ENCODE peak calls at places on chromosomes 6 and 20, in five cellular contexts. One of them, this sample, is unnamed.

GRCh38 chr6:119158057-119158848 is 79.8 kb upstream of the FAM184A start:
- DNase-seq in H1: no peak
- DNase-seq in GM12878: no peak
- DNase-seq in HCT116: no peak
- DNase-seq in HepG2: no peak
- DNase-seq in this sample: no peak

GRCh38 chr6:15588966-15589634 is 73.7 kb downstream of the DTNBP1 start:
- DNase-seq in H1: no peak
- DNase-seq in GM12878: no peak
- DNase-seq in HCT116: no peak
- DNase-seq in HepG2: no peak
- DNase-seq in this sample: no peak

GRCh38 chr20:535958-536357 is 7.6 kb downstream of the CSNK2A1 start:
- DNase-seq in H1: no peak
- DNase-seq in GM12878: no peak
- DNase-seq in HCT116: no peak
- DNase-seq in HepG2: no peak
- DNase-seq in this sample: no peak

GRCh38 chr6:73308712-73309533 is 45.2 kb downstream of the DPPA5 start:
- DNase-seq in H1: peak
- DNase-seq in GM12878: no peak
- DNase-seq in HCT116: peak
- DNase-seq in HepG2: no peak
- DNase-seq in this sample: no peak

GRCh38 chr6:154602708-154603107 is 92.2 kb upstream of the CNKSR3 start:
- DNase-seq in H1: no peak
- DNase-seq in GM12878: no peak
- DNase-seq in HCT116: no peak
- DNase-seq in HepG2: no peak
- DNase-seq in this sample: no peak

GRCh38 chr6:136324981-136325380 is 35.3 kb upstream of the BCLAF1 start:
- DNase-seq in H1: no peak
- DNase-seq in GM12878: no peak
- DNase-seq in HCT116: no peak
- DNase-seq in HepG2: no peak
- DNase-seq in this sample: no peak

GRCh38 chr6:21791596-21791995 is 198.0 kb downstream of the SOX4 start:
- DNase-seq in H1: no peak
- DNase-seq in GM12878: no peak
- DNase-seq in HCT116: no peak
- DNase-seq in HepG2: no peak
- DNase-seq in this sample: no peak

GRCh38 chr20:37308098-37309050 is 18.9 kb downstream of the MANBAL start:
- DNase-seq in H1: no peak
- DNase-seq in GM12878: peak
- DNase-seq in HCT116: no peak
- DNase-seq in HepG2: no peak
- DNase-seq in this sample: no peak

GRCh38 chr6:50699086-50699886 is 14.0 kb upstream of the TFAP2D start:
- DNase-seq in H1: no peak
- DNase-seq in GM12878: no peak
- DNase-seq in HCT116: no peak
- DNase-seq in HepG2: no peak
- DNase-seq in this sample: no peak

GRCh38 chr6:159217595-159218275 is 48.5 kb downstream of the FNDC1 start:
- DNase-seq in H1: peak
- DNase-seq in GM12878: peak
- DNase-seq in HCT116: peak
- DNase-seq in HepG2: peak
- DNase-seq in this sample: no peak

GRCh38 chr20:25274891-25275812 is 27.3 kb downstream of the PYGB start:
- DNase-seq in H1: peak
- DNase-seq in GM12878: no peak
- DNase-seq in HCT116: no peak
- DNase-seq in HepG2: no peak
- DNase-seq in this sample: no peak

GRCh38 chr6:86619428-86619827 is 317.9 kb upstream of the HTR1E start:
- DNase-seq in H1: no peak
- DNase-seq in GM12878: no peak
- DNase-seq in HCT116: no peak
- DNase-seq in HepG2: no peak
- DNase-seq in this sample: no peak

GRCh38 chr6:159914565-159914923 is 23.8 kb downstream of the MAS1 start:
- DNase-seq in H1: no peak
- DNase-seq in GM12878: no peak
- DNase-seq in HCT116: no peak
- DNase-seq in HepG2: no peak
- DNase-seq in this sample: no peak

GRCh38 chr6:134288538-134289203 is 29.2 kb downstream of the SGK1 start:
- DNase-seq in H1: no peak
- DNase-seq in GM12878: no peak
- DNase-seq in HCT116: no peak
- DNase-seq in HepG2: no peak
- DNase-seq in this sample: no peak

GRCh38 chr6:28282923-28283322 is 1.6 kb downstream of the PGBD1 start:
- DNase-seq in H1: no peak
- DNase-seq in GM12878: no peak
- DNase-seq in HCT116: no peak
- DNase-seq in HepG2: no peak
- DNase-seq in this sample: no peak

GRCh38 chr6:145254649-145255401 is 480.5 kb downstream of the EPM2A start:
- DNase-seq in H1: no peak
- DNase-seq in GM12878: no peak
- DNase-seq in HCT116: no peak
- DNase-seq in HepG2: no peak
- DNase-seq in this sample: no peak

GRCh38 chr6:14731638-14732037 is 514.2 kb upstream of the JARID2 start:
- DNase-seq in H1: no peak
- DNase-seq in GM12878: no peak
- DNase-seq in HCT116: no peak
- DNase-seq in HepG2: no peak
- DNase-seq in this sample: no peak

GRCh38 chr6:39322306-39322850 is at the start of gene KCNK16:
- DNase-seq in H1: no peak
- DNase-seq in GM12878: no peak
- DNase-seq in HCT116: no peak
- DNase-seq in HepG2: no peak
- DNase-seq in this sample: no peak

GRCh38 chr20:41141153-41141815 is 3.9 kb downstream of the PLCG1 start:
- DNase-seq in H1: no peak
- DNase-seq in GM12878: no peak
- DNase-seq in HCT116: no peak
- DNase-seq in HepG2: peak
- DNase-seq in this sample: no peak

GRCh38 chr6:43402819-43403218 is 24.5 kb upstream of the ABCC10 start:
- DNase-seq in H1: no peak
- DNase-seq in GM12878: no peak
- DNase-seq in HCT116: peak
- DNase-seq in HepG2: no peak
- DNase-seq in this sample: no peak

GRCh38 chr6:20978176-20978614 is 443.9 kb downstream of the CDKAL1 start:
- DNase-seq in H1: no peak
- DNase-seq in GM12878: peak
- DNase-seq in HCT116: no peak
- DNase-seq in HepG2: no peak
- DNase-seq in this sample: no peak

GRCh38 chr20:9128586-9128985 is 59.7 kb downstream of the PLCB4 start:
- DNase-seq in H1: no peak
- DNase-seq in GM12878: no peak
- DNase-seq in HCT116: no peak
- DNase-seq in HepG2: no peak
- DNase-seq in this sample: no peak

DNA sequence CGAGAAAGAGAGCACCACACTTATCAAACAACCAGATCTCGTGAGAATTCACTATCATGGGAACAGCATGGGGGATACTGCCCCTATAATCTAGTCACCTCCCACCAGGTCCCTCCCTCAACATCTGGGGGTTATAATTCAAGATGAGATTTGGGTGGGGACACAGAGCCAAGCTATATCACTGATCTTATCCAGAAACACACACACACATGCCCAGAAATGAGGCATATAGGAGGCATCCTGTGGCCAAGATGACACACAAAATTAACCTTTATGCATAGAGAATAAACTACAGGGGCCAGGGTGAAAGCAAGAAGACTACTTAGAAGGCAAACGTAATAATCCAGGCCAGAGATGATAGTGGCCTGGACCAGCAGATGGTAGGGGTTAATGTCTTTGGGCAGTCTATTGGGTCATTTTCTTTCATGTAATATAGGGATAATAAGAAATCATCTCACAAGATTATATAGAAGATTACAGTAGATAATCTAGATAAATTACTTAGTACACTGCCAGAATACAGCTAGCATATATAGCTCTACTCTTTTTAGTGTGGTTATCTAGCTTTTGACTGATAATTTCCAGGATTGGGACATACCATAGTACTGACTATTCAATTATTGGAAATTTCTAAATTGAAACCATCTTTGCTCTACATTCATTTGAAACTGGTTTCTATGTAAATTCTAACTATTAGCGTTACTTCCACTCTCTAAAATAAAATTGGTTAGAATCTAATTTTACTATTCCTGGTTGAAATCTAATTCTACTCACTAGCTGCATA is 20.0 kb downstream of the RNF144B start:
- DNase-seq in H1: no peak
- DNase-seq in GM12878: no peak
- DNase-seq in HCT116: no peak
- DNase-seq in HepG2: no peak
- DNase-seq in this sample: no peak
- TF ChIP-seq ZNF274 in H1: no peak
- TF ChIP-seq ZNF274 in GM12878: no peak
- TF ChIP-seq ZNF274 in HCT116: no peak
- TF ChIP-seq ZNF274 in HepG2: no peak
- TF ChIP-seq ZNF274 in this sample: no peak

GRCh38 chr6:26128013-26128771 is 41.0 kb downstream of the HFE start:
- DNase-seq in H1: no peak
- DNase-seq in GM12878: no peak
- DNase-seq in HCT116: no peak
- DNase-seq in HepG2: no peak
- DNase-seq in this sample: no peak

GRCh38 chr6:26125015-26125690 is 37.9 kb downstream of the HFE start:
- DNase-seq in H1: no peak
- DNase-seq in GM12878: no peak
- DNase-seq in HCT116: no peak
- DNase-seq in HepG2: no peak
- DNase-seq in this sample: no peak

GRCh38 chr6:26123675-26124549 is 36.7 kb downstream of the HFE start:
- DNase-seq in H1: peak
- DNase-seq in GM12878: peak
- DNase-seq in HCT116: peak
- DNase-seq in HepG2: peak
- DNase-seq in this sample: peak

GRCh38 chr6:26124550-26125014 is 37.4 kb downstream of the HFE start:
- DNase-seq in H1: no peak
- DNase-seq in GM12878: no peak
- DNase-seq in HCT116: peak
- DNase-seq in HepG2: no peak
- DNase-seq in this sample: no peak

GRCh38 chr6:26126394-26127221 is 39.4 kb downstream of the HFE start:
- DNase-seq in H1: no peak
- DNase-seq in GM12878: no peak
- DNase-seq in HCT116: no peak
- DNase-seq in HepG2: no peak
- DNase-seq in this sample: no peak
- TF ChIP-seq ZNF274 in H1: no peak
- TF ChIP-seq ZNF274 in GM12878: no peak
- TF ChIP-seq ZNF274 in HCT116: no peak
- TF ChIP-seq ZNF274 in HepG2: no peak
- TF ChIP-seq ZNF274 in this sample: no peak

GRCh38 chr6:139927742-139928305 is 553.4 kb upstream of the CITED2 start:
- DNase-seq in H1: no peak
- DNase-seq in GM12878: no peak
- DNase-seq in HCT116: no peak
- DNase-seq in HepG2: no peak
- DNase-seq in this sample: no peak

GRCh38 chr6:139923964-139924475 is 549.6 kb upstream of the CITED2 start:
- DNase-seq in H1: no peak
- DNase-seq in GM12878: no peak
- DNase-seq in HCT116: no peak
- DNase-seq in HepG2: no peak
- DNase-seq in this sample: no peak

GRCh38 chr6:139926711-139927110 is 552.3 kb upstream of the CITED2 start:
- DNase-seq in H1: no peak
- DNase-seq in GM12878: no peak
- DNase-seq in HCT116: no peak
- DNase-seq in HepG2: no peak
- DNase-seq in this sample: no peak

GRCh38 chr6:139925894-139926641 is 551.6 kb upstream of the CITED2 start:
- DNase-seq in H1: no peak
- DNase-seq in GM12878: no peak
- DNase-seq in HCT116: no peak
- DNase-seq in HepG2: peak
- DNase-seq in this sample: no peak

GRCh38 chr6:139927236-139927635 is 552.8 kb upstream of the CITED2 start:
- DNase-seq in H1: no peak
- DNase-seq in GM12878: no peak
- DNase-seq in HCT116: no peak
- DNase-seq in HepG2: no peak
- DNase-seq in this sample: no peak
- TF ChIP-seq ZNF274 in H1: no peak
- TF ChIP-seq ZNF274 in GM12878: no peak
- TF ChIP-seq ZNF274 in HCT116: no peak
- TF ChIP-seq ZNF274 in HepG2: no peak
- TF ChIP-seq ZNF274 in this sample: no peak

DNA sequence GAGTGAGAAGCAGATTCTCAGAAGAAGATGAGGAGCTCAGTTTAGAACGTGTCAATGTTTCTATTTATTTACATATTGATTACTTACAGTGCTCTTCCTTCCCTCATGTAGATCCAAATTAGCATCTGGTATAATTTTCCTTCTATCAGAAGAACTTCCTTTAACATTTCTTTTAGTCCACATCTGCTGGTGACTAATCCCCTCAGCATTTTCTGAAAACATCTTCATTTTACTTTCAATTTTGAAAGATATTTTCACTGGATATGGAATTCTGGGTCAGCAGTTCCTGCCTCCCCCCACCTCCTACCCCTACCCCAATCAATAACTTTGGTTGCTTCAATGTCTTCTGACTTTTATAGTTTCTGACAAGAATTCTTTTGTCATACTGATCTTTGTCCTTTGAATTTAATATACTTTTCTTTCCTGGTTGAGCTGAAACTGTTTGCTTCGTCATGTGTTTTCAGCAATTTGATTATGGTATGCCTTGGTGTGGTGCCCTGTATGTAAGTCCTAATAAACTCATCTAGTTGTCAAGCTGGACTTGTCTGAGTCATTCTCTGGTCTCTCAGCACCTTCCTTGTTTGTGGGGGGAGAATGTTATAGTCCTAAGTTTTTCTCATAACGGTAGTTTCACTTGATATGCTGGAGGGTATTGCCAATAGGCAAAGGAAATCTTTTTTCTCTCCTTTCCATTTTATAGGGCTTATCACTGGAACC is 57.0 kb downstream of the SMPDL3A start:
- DNase-seq in H1: no peak
- DNase-seq in GM12878: no peak
- DNase-seq in HCT116: no peak
- DNase-seq in HepG2: no peak
- DNase-seq in this sample: no peak
- TF ChIP-seq ZNF274 in H1: no peak
- TF ChIP-seq ZNF274 in GM12878: no peak
- TF ChIP-seq ZNF274 in HCT116: no peak
- TF ChIP-seq ZNF274 in HepG2: no peak
- TF ChIP-seq ZNF274 in this sample: no peak

GRCh38 chr20:31670371-31671228 is 32.9 kb downstream of the COX4I2 start:
- DNase-seq in H1: no peak
- DNase-seq in GM12878: no peak
- DNase-seq in HCT116: no peak
- DNase-seq in HepG2: no peak
- DNase-seq in this sample: no peak
- TF ChIP-seq ZNF274 in H1: no peak
- TF ChIP-seq ZNF274 in GM12878: no peak
- TF ChIP-seq ZNF274 in HCT116: no peak
- TF ChIP-seq ZNF274 in HepG2: no peak
- TF ChIP-seq ZNF274 in this sample: no peak

This sample was measured in NT2/D1.